ENCODE peak calls at places on chromosomes 6 and 20, in ten cellular contexts. K is stimulated activated CD4-positive, alpha-beta T cell treated with anti-CD3 and anti-CD28 coated beads, Interleukin-1b, Interleukin-23, amount 100 ng/mL, for 1 hour; F is NK-92 treated with Interleukin-12 subunit alpha and Interleukin-12 subunit beta, amount 100 ng/mL, for 24 hours; V is Daoy; O is T-helper 2 cell; R is aorta; U is WERI-Rb-1; A is A172; P is iris pigment epithelial cell; N is NCI-H526 treated with DMSO at 0.1 percent for 48 hours. W is an unnamed sample.

GRCh38 chr6:52254731-52255378 is 10.6 kb upstream of the IL17F start:
- DNase-seq in K (no peak), F (no peak), V (no peak), O (peak), R (no peak), U (no peak), A (no peak), P (no peak), N (no peak), W (no peak)

GRCh38 chr6:157615411-157615763 is 207.7 kb upstream of the SNX9 start:
- DNase-seq in K (no peak), F (no peak), V (peak), O (no peak), R (no peak), U (peak), A (no peak), P (no peak), N (no peak), W (no peak)

GRCh38 chr6:41439524-41440418 is 104.4 kb downstream of the NCR2 start:
- DNase-seq in K (no peak), F (peak), V (no peak), O (peak), R (no peak), U (peak), A (no peak), P (no peak), N (no peak), W (no peak)

GRCh38 chr6:111871207-111871606 is 2.0 kb downstream of the FYN start:
- DNase-seq in K (no peak), F (peak), V (peak), O (peak), R (no peak), U (no peak), A (no peak), P (no peak), N (no peak), W (no peak)

GRCh38 chr20:48737463-48738093 is 90.2 kb downstream of the PREX1 start:
- DNase-seq in K (no peak), F (no peak), V (no peak), O (no peak), R (no peak), U (no peak), A (no peak), P (no peak), N (no peak), W (no peak)

GRCh38 chr6:89828988-89829590 is 591 bp upstream of the CASP8AP2 start:
- DNase-seq in K (no peak), F (no peak), V (peak), O (no peak), R (no peak), U (peak), A (no peak), P (peak), N (peak), W (no peak)

GRCh38 chr6:8017705-8018104 is 46.5 kb downstream of the BLOC1S5 start:
- DNase-seq in K (no peak), F (no peak), V (no peak), O (no peak), R (no peak), U (no peak), A (no peak), P (no peak), N (no peak), W (no peak)

GRCh38 chr6:74966712-74967111 is 239.1 kb downstream of the COL12A1 start:
- DNase-seq in K (no peak), F (no peak), V (no peak), O (no peak), R (no peak), U (no peak), A (no peak), P (no peak), N (no peak), W (no peak)

GRCh38 chr6:36755435-36756348 is 58.1 kb downstream of the RAB44 start:
- DNase-seq in K (peak), F (peak), V (peak), O (peak), R (no peak), U (no peak), A (peak), P (peak), N (no peak), W (peak)

GRCh38 chr6:154683756-154684523 is 49.3 kb upstream of the SCAF8 start:
- DNase-seq in K (no peak), F (no peak), V (peak), O (peak), R (no peak), U (no peak), A (peak), P (peak), N (no peak), W (peak)

GRCh38 chr6:125237764-125238163 is 64.0 kb downstream of the HDDC2 start:
- DNase-seq in K (no peak), F (no peak), V (no peak), O (no peak), R (no peak), U (no peak), A (no peak), P (no peak), N (no peak), W (no peak)

GRCh38 chr6:139235666-139236065 is 56.1 kb downstream of the TXLNB start:
- DNase-seq in K (no peak), F (no peak), V (no peak), O (no peak), R (no peak), U (no peak), A (no peak), P (no peak), N (no peak), W (no peak)

GRCh38 chr6:3910264-3910663 is 61.1 kb downstream of the FAM50B start:
- DNase-seq in K (no peak), F (no peak), V (no peak), O (no peak), R (no peak), U (no peak), A (no peak), P (no peak), N (no peak), W (no peak)

GRCh38 chr20:49785851-49786174 is 26.8 kb upstream of the SLC9A8 start:
- DNase-seq in K (no peak), F (no peak), V (no peak), O (no peak), R (no peak), U (no peak), A (no peak), P (no peak), N (no peak), W (no peak)

GRCh38 chr6:11909696-11910132 is 102.4 kb upstream of the HIVEP1 start:
- DNase-seq in K (no peak), F (no peak), V (no peak), O (no peak), R (no peak), U (no peak), A (peak), P (peak), N (no peak), W (peak)

GRCh38 chr6:157656437-157657005 is 166.5 kb upstream of the SNX9 start:
- DNase-seq in K (no peak), F (no peak), V (peak), O (no peak), R (no peak), U (peak), A (peak), P (peak), N (no peak), W (peak)

GRCh38 chr6:147279423-147279822 is 75.2 kb downstream of the STXBP5 start:
- DNase-seq in K (no peak), F (no peak), V (no peak), O (no peak), R (no peak), U (no peak), A (no peak), P (peak), N (no peak), W (no peak)

GRCh38 chr6:7765575-7766325 is 39.9 kb downstream of the BMP6 start:
- DNase-seq in K (no peak), F (no peak), V (no peak), O (no peak), R (no peak), U (no peak), A (peak), P (peak), N (no peak), W (no peak)

GRCh38 chr20:48745330-48745729 is 82.5 kb downstream of the PREX1 start:
- DNase-seq in K (no peak), F (no peak), V (no peak), O (no peak), R (no peak), U (no peak), A (no peak), P (no peak), N (no peak), W (no peak)

GRCh38 chr6:1267057-1267732 is 44.7 kb upstream of the FOXQ1 start:
- DNase-seq in K (no peak), F (no peak), V (peak), O (no peak), R (no peak), U (no peak), A (peak), P (peak), N (no peak), W (peak)

GRCh38 chr6:35354361-35355135 is 12.2 kb downstream of the PPARD start:
- DNase-seq in K (no peak), F (no peak), V (no peak), O (no peak), R (no peak), U (no peak), A (no peak), P (peak), N (no peak), W (no peak)

GRCh38 chr6:24126586-24127192 is 674 bp downstream of the NRSN1 start:
- DNase-seq in K (no peak), F (no peak), V (peak), O (peak), R (no peak), U (no peak), A (peak), P (peak), N (no peak), W (peak)

GRCh38 chr20:17108896-17109295 is 117.9 kb upstream of the PCSK2 start:
- DNase-seq in K (no peak), F (no peak), V (no peak), O (no peak), R (no peak), U (no peak), A (no peak), P (no peak), N (no peak), W (no peak)

GRCh38 chr6:5084787-5085637 is at the start of gene PPP1R3G:
- DNase-seq in K (no peak), F (no peak), V (peak), O (peak), R (peak), U (peak), A (no peak), P (peak), N (no peak), W (peak)

GRCh38 chr20:64157878-64158277 is 6.4 kb upstream of the MYT1 start:
- DNase-seq in K (no peak), F (no peak), V (no peak), O (no peak), R (no peak), U (no peak), A (no peak), P (no peak), N (no peak), W (no peak)

GRCh38 chr6:154920502-154921200 is 74.5 kb upstream of the TIAM2 start:
- DNase-seq in K (no peak), F (no peak), V (no peak), O (no peak), R (no peak), U (no peak), A (no peak), P (no peak), N (no peak), W (no peak)

GRCh38 chr6:37324131-37325033 is 29.4 kb upstream of the RNF8 start:
- DNase-seq in K (no peak), F (no peak), V (peak), O (peak), R (no peak), U (no peak), A (peak), P (peak), N (no peak), W (peak)

GRCh38 chr6:42864602-42865001 is 14.8 kb upstream of the RPL7L1 start:
- DNase-seq in K (no peak), F (no peak), V (no peak), O (no peak), R (peak), U (no peak), A (no peak), P (no peak), N (no peak), W (no peak)

GRCh38 chr6:110949679-110950285 is 8.7 kb upstream of the GTF3C6 start:
- DNase-seq in K (no peak), F (no peak), V (no peak), O (peak), R (no peak), U (no peak), A (no peak), P (peak), N (peak), W (no peak)

GRCh38 chr6:67047996-67048395 is 1341.0 kb upstream of the EYS start:
- DNase-seq in K (no peak), F (no peak), V (no peak), O (no peak), R (no peak), U (no peak), A (no peak), P (no peak), N (no peak), W (no peak)

GRCh38 chr20:58039569-58040092 is 188.8 kb downstream of the ANKRD60 start:
- DNase-seq in K (no peak), F (no peak), V (no peak), O (no peak), R (no peak), U (no peak), A (no peak), P (no peak), N (no peak), W (no peak)

GRCh38 chr6:117487831-117488230 is 5.4 kb downstream of the DCBLD1 start:
- DNase-seq in K (no peak), F (no peak), V (no peak), O (no peak), R (no peak), U (no peak), A (no peak), P (peak), N (no peak), W (no peak)

GRCh38 chr20:35055445-35056276 is 36.9 kb downstream of the TRPC4AP start:
- DNase-seq in K (no peak), F (no peak), V (no peak), O (peak), R (peak), U (no peak), A (peak), P (no peak), N (no peak), W (no peak)

GRCh38 chr20:2658414-2659354 is 5.3 kb downstream of the IDH3B start:
- DNase-seq in K (no peak), F (no peak), V (peak), O (no peak), R (no peak), U (no peak), A (no peak), P (no peak), N (peak), W (peak)

GRCh38 chr6:43250992-43251373 is 7.7 kb downstream of the TTBK1 start:
- DNase-seq in K (no peak), F (no peak), V (peak), O (no peak), R (no peak), U (peak), A (no peak), P (no peak), N (no peak), W (peak)

GRCh38 chr6:20757761-20758160 is 223.5 kb downstream of the CDKAL1 start:
- DNase-seq in K (no peak), F (no peak), V (peak), O (no peak), R (no peak), U (no peak), A (peak), P (peak), N (no peak), W (peak)

GRCh38 chr20:16346956-16347355 is 226.3 kb downstream of the KIF16B start:
- DNase-seq in K (no peak), F (no peak), V (no peak), O (no peak), R (no peak), U (no peak), A (no peak), P (no peak), N (no peak), W (no peak)

GRCh38 chr6:21121737-21122136 is 471.8 kb upstream of the SOX4 start:
- DNase-seq in K (no peak), F (no peak), V (no peak), O (peak), R (no peak), U (no peak), A (no peak), P (no peak), N (no peak), W (no peak)

GRCh38 chr6:66930559-66931290 is 1223.7 kb upstream of the EYS start:
- DNase-seq in K (no peak), F (no peak), V (no peak), O (no peak), R (no peak), U (no peak), A (peak), P (peak), N (no peak), W (no peak)

W was measured in kidney tubule cell.